ENCODE peak calls at places on chromosome 16, in six cellular contexts. V is fibroblast of lung, D is hepatocyte, P is DND-41, C is A673, T is PC-9. L is an unnamed sample.
A peak's percentile ranks its signal among the peaks of the same experiment; 100 is the strongest.

GRCh38 chr16:64469351-64469750 is 652.5 kb downstream of the CDH11 start:
- DNase-seq in V (no peak), D (no peak), P (no peak), C (no peak), T (no peak), L (no peak)

GRCh38 chr16:10218490-10219206 is 36.4 kb upstream of the GRIN2A start:
- DNase-seq in V (no peak), D (no peak), P (no peak), C (no peak), T (no peak), L (no peak)

GRCh38 chr16:75821117-75821516 is 94.8 kb upstream of the CPHXL start:
- DNase-seq in V (no peak), D (no peak), P (no peak), C (no peak), T (no peak), L (no peak)

GRCh38 chr16:3035289-3035971 is 1.3 kb downstream of the BICDL2 start:
- DNase-seq in V (no peak), D (no peak), P (no peak), C (no peak), T (no peak), L (no peak)

GRCh38 chr16:13519871-13520270 is 400.1 kb upstream of the ERCC4 start:
- DNase-seq in V (no peak), D (no peak), P (no peak), C (no peak), T (no peak), L (no peak)

GRCh38 chr16:55041540-55042234 is 111.0 kb downstream of the IRX5 start:
- DNase-seq in V (no peak), D (no peak), P (no peak), C (no peak), T (no peak), L (no peak)

GRCh38 chr16:87581867-87582220 is 20.5 kb upstream of the JPH3 start:
- DNase-seq in V (peak; percentile 99), D (peak; percentile 63), P (no peak), C (no peak), T (peak; percentile 79), L (peak; percentile 89)

GRCh38 chr16:75282811-75283281 is 31.4 kb upstream of the BCAR1 start:
- DNase-seq in V (no peak), D (no peak), P (no peak), C (no peak), T (peak; percentile 4), L (no peak)

GRCh38 chr16:85398688-85399582 is 214.2 kb upstream of the GSE1 start:
- DNase-seq in V (no peak), D (no peak), P (peak; percentile 5), C (no peak), T (no peak), L (no peak)

DNA sequence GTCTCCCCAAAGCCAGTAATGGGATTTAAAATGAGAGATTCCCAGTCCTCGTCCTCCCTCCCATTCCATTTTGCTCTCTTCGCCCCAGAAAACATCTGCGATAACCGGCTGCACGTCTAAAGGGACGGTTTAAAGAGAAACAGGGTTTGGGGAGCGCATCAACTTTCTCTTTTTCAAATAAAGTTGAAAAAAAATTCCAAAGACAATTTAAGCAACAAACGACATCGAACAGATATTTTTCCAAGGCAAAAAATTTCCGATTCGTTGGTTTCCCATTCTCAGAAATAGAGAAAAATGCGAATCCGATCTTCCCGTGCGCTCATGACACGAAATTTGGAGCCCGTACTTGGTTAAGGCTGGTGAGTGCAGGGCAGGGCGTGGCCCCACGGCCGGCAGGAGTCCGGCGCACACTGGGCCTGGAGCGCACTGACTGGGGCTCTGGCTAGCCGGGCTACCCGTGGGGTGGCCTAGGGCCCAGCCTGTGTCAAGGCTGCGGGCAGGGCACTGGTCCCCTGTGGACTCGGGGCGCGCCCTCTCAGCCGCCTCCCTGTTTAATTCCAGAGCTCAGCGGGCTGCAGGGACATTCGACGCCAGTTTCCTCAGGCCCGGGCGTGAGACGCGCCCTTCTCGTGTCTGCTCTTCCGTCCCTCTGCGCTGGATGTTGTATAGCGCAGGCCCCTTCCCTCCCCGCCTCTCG is 17.8 kb upstream of the ZFHX3 start:
- DNase-seq in V (no peak), D (no peak), P (no peak), C (no peak), T (no peak), L (no peak)
- TF ChIP-seq EZH2 in V (no peak), D (peak; percentile 56), P (no peak), C (no peak), T (no peak), L (no peak)

GRCh38 chr16:66874079-66874775 is 6.1 kb upstream of the PDP2 start:
- DNase-seq in V (peak; percentile 64), D (no peak), P (no peak), C (no peak), T (no peak), L (peak; percentile 8)

GRCh38 chr16:66872927-66873684 is 7.2 kb upstream of the PDP2 start:
- DNase-seq in V (peak; percentile 97), D (peak; percentile 94), P (peak; percentile 96), C (peak; percentile 97), T (peak; percentile 93), L (peak; percentile 98)

GRCh38 chr16:66871840-66872239 is 8.5 kb upstream of the PDP2 start:
- DNase-seq in V (no peak), D (peak; percentile 27), P (no peak), C (no peak), T (no peak), L (no peak)

GRCh38 chr16:66873685-66874055 is 6.6 kb upstream of the PDP2 start:
- DNase-seq in V (no peak), D (no peak), P (no peak), C (no peak), T (no peak), L (no peak)

DNA sequence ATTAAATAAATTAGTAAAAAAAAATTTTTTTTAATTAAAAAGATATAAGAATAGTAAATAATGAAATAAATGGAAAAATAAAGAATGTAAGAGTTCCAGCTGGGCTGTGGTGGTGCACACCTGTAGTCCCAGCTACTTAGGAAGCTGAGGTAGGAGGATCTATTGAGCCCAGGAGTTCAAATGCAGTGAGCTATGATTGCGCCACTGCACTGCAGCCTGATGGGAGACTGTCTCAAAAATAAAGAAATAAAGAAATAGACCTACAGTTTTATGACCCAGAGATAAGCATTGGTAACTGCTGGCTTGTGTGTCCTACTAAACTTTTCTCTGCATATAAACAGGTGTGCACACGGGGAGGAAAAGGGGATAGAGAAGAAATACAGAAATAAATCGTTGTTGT is 7.8 kb upstream of the PDP2 start:
- DNase-seq in V (no peak), D (no peak), P (no peak), C (no peak), T (no peak), L (no peak)
- H3K4me3 ChIP-seq in V (peak overlapping the region; percentile 15), D (no peak overlapping the region), P (peak overlapping the region; percentile 53), C (peak overlapping the region; percentile 41), T (peak overlapping the region; percentile 64), L (peak overlapping the region; percentile 63)

DNA sequence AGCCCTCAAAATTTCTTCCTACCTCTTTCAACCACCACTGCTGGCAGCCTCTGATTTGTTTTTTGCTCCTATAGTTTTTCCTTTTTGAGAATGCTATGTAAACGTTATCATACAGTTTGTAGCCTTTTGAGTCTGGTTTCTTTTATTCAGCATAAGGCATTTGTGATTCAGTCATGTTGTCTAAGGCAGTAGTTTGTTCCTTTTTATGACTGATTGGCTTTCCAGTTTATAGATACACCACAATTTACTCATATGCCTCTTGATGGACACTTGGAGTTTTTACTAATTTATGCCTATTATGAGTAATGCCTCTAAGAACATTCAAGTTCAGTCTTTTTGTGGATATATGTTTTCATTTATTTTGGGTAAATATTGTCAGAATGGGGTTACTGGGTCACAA is 136.6 kb downstream of the CHD9 start:
- DNase-seq in V (peak; percentile 12), D (no peak), P (no peak), C (no peak), T (no peak), L (no peak)
- H3K36me3 ChIP-seq in V (no peaks in the 10 kb centered on the region), D (no peaks in the 10 kb centered on the region), P (peaks cover 6% of the 10 kb centered on the region), C (no peaks in the 10 kb centered on the region), T (no peaks in the 10 kb centered on the region), L (no peaks in the 10 kb centered on the region)

DNA sequence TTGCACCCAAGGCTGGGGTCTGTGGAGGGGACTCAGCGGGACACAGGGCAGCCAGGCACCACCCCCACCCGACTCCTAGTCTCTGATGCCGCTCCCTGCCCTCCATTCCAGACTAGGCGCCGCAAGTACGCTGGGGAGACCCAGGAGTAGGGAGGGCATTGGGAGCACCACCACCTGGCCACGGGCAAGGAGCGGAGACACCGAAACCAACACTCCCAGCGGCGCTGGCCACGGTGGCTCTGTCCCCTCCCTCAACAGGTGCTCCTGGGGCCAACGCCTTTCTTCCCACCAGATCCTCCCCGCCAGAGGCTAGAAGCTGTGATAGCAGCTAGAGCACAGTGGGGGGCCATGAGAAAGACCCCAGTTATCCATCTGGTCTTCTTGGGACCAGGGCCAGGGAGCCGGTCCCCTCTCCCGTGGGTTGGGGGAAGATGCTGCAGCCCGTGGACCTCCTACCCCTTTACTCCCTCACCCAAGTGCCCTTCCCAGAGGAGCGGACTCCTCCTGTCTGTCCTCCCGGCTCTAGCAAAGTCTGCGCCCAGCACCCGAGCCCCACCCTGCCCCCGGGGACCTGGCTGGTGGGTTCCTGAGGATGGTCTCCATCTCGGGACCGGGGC is 453 bp upstream of the SYNGR3 start:
- DNase-seq in V (no peak), D (no peak), P (no peak), C (no peak), T (no peak), L (no peak)
- TF ChIP-seq EZH2 in V (peak; percentile 61), D (peak; percentile 43), P (no peak), C (no peak), T (no peak), L (no peak)